ENCODE peak calls at places on chromosomes 4 and X, in ten cellular contexts. One of them, this sample, is unnamed.

GRCh38 chrX:16033336-16033735 is 90.0 kb upstream of the GRPR start:
- DNase-seq in right lobe of liver: no peak
- DNase-seq in H4: no peak
- DNase-seq in hippocampal formation: no peak
- DNase-seq in heart left ventricle: no peak
- DNase-seq in HuH-7.5: no peak
- DNase-seq in NCI-H1694: no peak
- DNase-seq in activated CD8-positive, alpha-beta memory T cell treated with anti-CD3 and anti-CD28 coated beads for 4 hours: no peak
- DNase-seq in MCF 10A: no peak
- DNase-seq in small intestine: no peak
- DNase-seq in this sample: no peak

GRCh38 chr4:109041463-109041862 is 261.0 kb downstream of the COL25A1 start:
- DNase-seq in right lobe of liver: no peak
- DNase-seq in H4: no peak
- DNase-seq in hippocampal formation: no peak
- DNase-seq in heart left ventricle: no peak
- DNase-seq in HuH-7.5: no peak
- DNase-seq in NCI-H1694: no peak
- DNase-seq in activated CD8-positive, alpha-beta memory T cell treated with anti-CD3 and anti-CD28 coated beads for 4 hours: no peak
- DNase-seq in MCF 10A: no peak
- DNase-seq in small intestine: no peak
- DNase-seq in this sample: no peak

GRCh38 chrX:85243761-85244410 is at the start of the genes SATL1 and ZNF711:
- DNase-seq in right lobe of liver: peak
- DNase-seq in H4: peak
- DNase-seq in hippocampal formation: peak
- DNase-seq in heart left ventricle: peak
- DNase-seq in HuH-7.5: no peak
- DNase-seq in NCI-H1694: peak
- DNase-seq in activated CD8-positive, alpha-beta memory T cell treated with anti-CD3 and anti-CD28 coated beads for 4 hours: no peak
- DNase-seq in MCF 10A: no peak
- DNase-seq in small intestine: peak
- DNase-seq in this sample: peak

GRCh38 chr4:87559090-87559837 is 30.1 kb upstream of the SPARCL1 start:
- DNase-seq in right lobe of liver: no peak
- DNase-seq in H4: peak
- DNase-seq in hippocampal formation: no peak
- DNase-seq in heart left ventricle: no peak
- DNase-seq in HuH-7.5: no peak
- DNase-seq in NCI-H1694: no peak
- DNase-seq in activated CD8-positive, alpha-beta memory T cell treated with anti-CD3 and anti-CD28 coated beads for 4 hours: no peak
- DNase-seq in MCF 10A: no peak
- DNase-seq in small intestine: peak
- DNase-seq in this sample: peak

GRCh38 chr4:138225477-138225876 is 16.7 kb downstream of the SLC7A11 start:
- DNase-seq in right lobe of liver: no peak
- DNase-seq in H4: no peak
- DNase-seq in hippocampal formation: no peak
- DNase-seq in heart left ventricle: no peak
- DNase-seq in HuH-7.5: no peak
- DNase-seq in NCI-H1694: no peak
- DNase-seq in activated CD8-positive, alpha-beta memory T cell treated with anti-CD3 and anti-CD28 coated beads for 4 hours: no peak
- DNase-seq in MCF 10A: no peak
- DNase-seq in small intestine: no peak
- DNase-seq in this sample: no peak

GRCh38 chrX:114519524-114519923 is 64.4 kb upstream of the HTR2C start:
- DNase-seq in right lobe of liver: no peak
- DNase-seq in H4: no peak
- DNase-seq in hippocampal formation: no peak
- DNase-seq in heart left ventricle: no peak
- DNase-seq in HuH-7.5: no peak
- DNase-seq in NCI-H1694: no peak
- DNase-seq in activated CD8-positive, alpha-beta memory T cell treated with anti-CD3 and anti-CD28 coated beads for 4 hours: no peak
- DNase-seq in MCF 10A: no peak
- DNase-seq in small intestine: no peak
- DNase-seq in this sample: no peak

GRCh38 chr4:61785766-61786165 is 585.6 kb downstream of the ADGRL3 start:
- DNase-seq in right lobe of liver: no peak
- DNase-seq in H4: no peak
- DNase-seq in hippocampal formation: no peak
- DNase-seq in heart left ventricle: no peak
- DNase-seq in HuH-7.5: no peak
- DNase-seq in NCI-H1694: no peak
- DNase-seq in activated CD8-positive, alpha-beta memory T cell treated with anti-CD3 and anti-CD28 coated beads for 4 hours: no peak
- DNase-seq in MCF 10A: no peak
- DNase-seq in small intestine: no peak
- DNase-seq in this sample: no peak

GRCh38 chrX:155052738-155053498 is 18.0 kb downstream of the CMC4 start:
- DNase-seq in right lobe of liver: peak
- DNase-seq in H4: no peak
- DNase-seq in hippocampal formation: no peak
- DNase-seq in heart left ventricle: no peak
- DNase-seq in HuH-7.5: no peak
- DNase-seq in NCI-H1694: no peak
- DNase-seq in activated CD8-positive, alpha-beta memory T cell treated with anti-CD3 and anti-CD28 coated beads for 4 hours: no peak
- DNase-seq in MCF 10A: no peak
- DNase-seq in small intestine: no peak
- DNase-seq in this sample: no peak

GRCh38 chr4:155566241-155566823 is 100.3 kb upstream of the GUCY1A1 start:
- DNase-seq in right lobe of liver: no peak
- DNase-seq in H4: no peak
- DNase-seq in hippocampal formation: no peak
- DNase-seq in heart left ventricle: no peak
- DNase-seq in HuH-7.5: no peak
- DNase-seq in NCI-H1694: no peak
- DNase-seq in activated CD8-positive, alpha-beta memory T cell treated with anti-CD3 and anti-CD28 coated beads for 4 hours: no peak
- DNase-seq in MCF 10A: peak
- DNase-seq in small intestine: no peak
- DNase-seq in this sample: no peak

GRCh38 chrX:155666741-155667140 is 54.0 kb upstream of the TMLHE start:
- DNase-seq in right lobe of liver: no peak
- DNase-seq in H4: no peak
- DNase-seq in hippocampal formation: no peak
- DNase-seq in heart left ventricle: no peak
- DNase-seq in HuH-7.5: no peak
- DNase-seq in NCI-H1694: no peak
- DNase-seq in activated CD8-positive, alpha-beta memory T cell treated with anti-CD3 and anti-CD28 coated beads for 4 hours: no peak
- DNase-seq in MCF 10A: no peak
- DNase-seq in small intestine: no peak
- DNase-seq in this sample: no peak

GRCh38 chr4:57492479-57492878 is 382.3 kb upstream of the IGFBP7 start:
- DNase-seq in right lobe of liver: no peak
- DNase-seq in H4: no peak
- DNase-seq in hippocampal formation: no peak
- DNase-seq in heart left ventricle: peak
- DNase-seq in HuH-7.5: no peak
- DNase-seq in NCI-H1694: no peak
- DNase-seq in activated CD8-positive, alpha-beta memory T cell treated with anti-CD3 and anti-CD28 coated beads for 4 hours: no peak
- DNase-seq in MCF 10A: no peak
- DNase-seq in small intestine: no peak
- DNase-seq in this sample: no peak

GRCh38 chr4:101356928-101357327 is 9.6 kb upstream of the PPP3CA start:
- DNase-seq in right lobe of liver: peak
- DNase-seq in H4: peak
- DNase-seq in hippocampal formation: no peak
- DNase-seq in heart left ventricle: no peak
- DNase-seq in HuH-7.5: no peak
- DNase-seq in NCI-H1694: no peak
- DNase-seq in activated CD8-positive, alpha-beta memory T cell treated with anti-CD3 and anti-CD28 coated beads for 4 hours: no peak
- DNase-seq in MCF 10A: peak
- DNase-seq in small intestine: peak
- DNase-seq in this sample: peak

GRCh38 chr4:94892051-94892450 is 134.3 kb downstream of the BMPR1B start:
- DNase-seq in right lobe of liver: no peak
- DNase-seq in H4: peak
- DNase-seq in hippocampal formation: no peak
- DNase-seq in heart left ventricle: no peak
- DNase-seq in HuH-7.5: no peak
- DNase-seq in NCI-H1694: no peak
- DNase-seq in activated CD8-positive, alpha-beta memory T cell treated with anti-CD3 and anti-CD28 coated beads for 4 hours: no peak
- DNase-seq in MCF 10A: peak
- DNase-seq in small intestine: no peak
- DNase-seq in this sample: peak

GRCh38 chrX:24682739-24683432 is 10.8 kb upstream of the POLA1 start:
- DNase-seq in right lobe of liver: no peak
- DNase-seq in H4: no peak
- DNase-seq in hippocampal formation: no peak
- DNase-seq in heart left ventricle: no peak
- DNase-seq in HuH-7.5: no peak
- DNase-seq in NCI-H1694: no peak
- DNase-seq in activated CD8-positive, alpha-beta memory T cell treated with anti-CD3 and anti-CD28 coated beads for 4 hours: no peak
- DNase-seq in MCF 10A: no peak
- DNase-seq in small intestine: no peak
- DNase-seq in this sample: no peak

GRCh38 chrX:23904096-23904495 is 3.6 kb downstream of the APOO start:
- DNase-seq in right lobe of liver: no peak
- DNase-seq in H4: no peak
- DNase-seq in hippocampal formation: no peak
- DNase-seq in heart left ventricle: no peak
- DNase-seq in HuH-7.5: no peak
- DNase-seq in NCI-H1694: no peak
- DNase-seq in activated CD8-positive, alpha-beta memory T cell treated with anti-CD3 and anti-CD28 coated beads for 4 hours: no peak
- DNase-seq in MCF 10A: no peak
- DNase-seq in small intestine: no peak
- DNase-seq in this sample: peak

GRCh38 chr4:78165758-78166157 is 108.6 kb downstream of the FRAS1 start:
- DNase-seq in right lobe of liver: no peak
- DNase-seq in H4: no peak
- DNase-seq in hippocampal formation: no peak
- DNase-seq in heart left ventricle: no peak
- DNase-seq in HuH-7.5: no peak
- DNase-seq in NCI-H1694: no peak
- DNase-seq in activated CD8-positive, alpha-beta memory T cell treated with anti-CD3 and anti-CD28 coated beads for 4 hours: no peak
- DNase-seq in MCF 10A: no peak
- DNase-seq in small intestine: no peak
- DNase-seq in this sample: no peak

GRCh38 chrX:95539041-95539440 is 1145.6 kb upstream of the DIAPH2 start:
- DNase-seq in right lobe of liver: no peak
- DNase-seq in H4: peak
- DNase-seq in hippocampal formation: no peak
- DNase-seq in heart left ventricle: no peak
- DNase-seq in HuH-7.5: no peak
- DNase-seq in NCI-H1694: no peak
- DNase-seq in activated CD8-positive, alpha-beta memory T cell treated with anti-CD3 and anti-CD28 coated beads for 4 hours: no peak
- DNase-seq in MCF 10A: no peak
- DNase-seq in small intestine: no peak
- DNase-seq in this sample: no peak

GRCh38 chrX:27222661-27223060 is 240.5 kb downstream of the PPP4R3C start:
- DNase-seq in right lobe of liver: no peak
- DNase-seq in H4: no peak
- DNase-seq in hippocampal formation: no peak
- DNase-seq in heart left ventricle: no peak
- DNase-seq in HuH-7.5: no peak
- DNase-seq in NCI-H1694: no peak
- DNase-seq in activated CD8-positive, alpha-beta memory T cell treated with anti-CD3 and anti-CD28 coated beads for 4 hours: no peak
- DNase-seq in MCF 10A: no peak
- DNase-seq in small intestine: no peak
- DNase-seq in this sample: no peak

GRCh38 chrX:74450803-74451449 is 29.6 kb downstream of the SLC16A2 start:
- DNase-seq in right lobe of liver: no peak
- DNase-seq in H4: peak
- DNase-seq in hippocampal formation: no peak
- DNase-seq in heart left ventricle: no peak
- DNase-seq in HuH-7.5: no peak
- DNase-seq in NCI-H1694: no peak
- DNase-seq in activated CD8-positive, alpha-beta memory T cell treated with anti-CD3 and anti-CD28 coated beads for 4 hours: no peak
- DNase-seq in MCF 10A: peak
- DNase-seq in small intestine: no peak
- DNase-seq in this sample: no peak

GRCh38 chr4:98608343-98608742 is 50.1 kb downstream of the TSPAN5 start:
- DNase-seq in right lobe of liver: no peak
- DNase-seq in H4: no peak
- DNase-seq in hippocampal formation: no peak
- DNase-seq in heart left ventricle: no peak
- DNase-seq in HuH-7.5: no peak
- DNase-seq in NCI-H1694: no peak
- DNase-seq in activated CD8-positive, alpha-beta memory T cell treated with anti-CD3 and anti-CD28 coated beads for 4 hours: no peak
- DNase-seq in MCF 10A: no peak
- DNase-seq in small intestine: no peak
- DNase-seq in this sample: no peak

GRCh38 chr4:34309356-34309900 is 1934.9 kb downstream of the ARAP2 start:
- DNase-seq in right lobe of liver: no peak
- DNase-seq in H4: no peak
- DNase-seq in hippocampal formation: no peak
- DNase-seq in heart left ventricle: no peak
- DNase-seq in HuH-7.5: no peak
- DNase-seq in NCI-H1694: no peak
- DNase-seq in activated CD8-positive, alpha-beta memory T cell treated with anti-CD3 and anti-CD28 coated beads for 4 hours: no peak
- DNase-seq in MCF 10A: no peak
- DNase-seq in small intestine: no peak
- DNase-seq in this sample: no peak

GRCh38 chr4:107951551-107951950 is 20.2 kb downstream of the CYP2U1 start:
- DNase-seq in right lobe of liver: no peak
- DNase-seq in H4: no peak
- DNase-seq in hippocampal formation: no peak
- DNase-seq in heart left ventricle: no peak
- DNase-seq in HuH-7.5: no peak
- DNase-seq in NCI-H1694: no peak
- DNase-seq in activated CD8-positive, alpha-beta memory T cell treated with anti-CD3 and anti-CD28 coated beads for 4 hours: no peak
- DNase-seq in MCF 10A: no peak
- DNase-seq in small intestine: no peak
- DNase-seq in this sample: no peak

GRCh38 chr4:48970471-48970921 is 15.6 kb upstream of the CWH43 start:
- DNase-seq in right lobe of liver: no peak
- DNase-seq in H4: peak
- DNase-seq in hippocampal formation: no peak
- DNase-seq in heart left ventricle: no peak
- DNase-seq in HuH-7.5: no peak
- DNase-seq in NCI-H1694: no peak
- DNase-seq in activated CD8-positive, alpha-beta memory T cell treated with anti-CD3 and anti-CD28 coated beads for 4 hours: no peak
- DNase-seq in MCF 10A: peak
- DNase-seq in small intestine: no peak
- DNase-seq in this sample: peak

GRCh38 chr4:137531121-137531520 is 1.2 kb downstream of the PCDH18 start:
- DNase-seq in right lobe of liver: no peak
- DNase-seq in H4: peak
- DNase-seq in hippocampal formation: peak
- DNase-seq in heart left ventricle: no peak
- DNase-seq in HuH-7.5: no peak
- DNase-seq in NCI-H1694: no peak
- DNase-seq in activated CD8-positive, alpha-beta memory T cell treated with anti-CD3 and anti-CD28 coated beads for 4 hours: no peak
- DNase-seq in MCF 10A: no peak
- DNase-seq in small intestine: no peak
- DNase-seq in this sample: no peak

GRCh38 chrX:134949271-134949670 is 41.5 kb upstream of the SMIM10 start:
- DNase-seq in right lobe of liver: no peak
- DNase-seq in H4: peak
- DNase-seq in hippocampal formation: no peak
- DNase-seq in heart left ventricle: no peak
- DNase-seq in HuH-7.5: no peak
- DNase-seq in NCI-H1694: no peak
- DNase-seq in activated CD8-positive, alpha-beta memory T cell treated with anti-CD3 and anti-CD28 coated beads for 4 hours: no peak
- DNase-seq in MCF 10A: no peak
- DNase-seq in small intestine: no peak
- DNase-seq in this sample: peak

GRCh38 chr4:143286733-143287570 is 49.7 kb upstream of the GAB1 start:
- DNase-seq in right lobe of liver: no peak
- DNase-seq in H4: no peak
- DNase-seq in hippocampal formation: no peak
- DNase-seq in heart left ventricle: no peak
- DNase-seq in HuH-7.5: no peak
- DNase-seq in NCI-H1694: no peak
- DNase-seq in activated CD8-positive, alpha-beta memory T cell treated with anti-CD3 and anti-CD28 coated beads for 4 hours: no peak
- DNase-seq in MCF 10A: peak
- DNase-seq in small intestine: no peak
- DNase-seq in this sample: no peak

GRCh38 chr4:184349283-184350039 is 124.9 kb downstream of the IRF2 start:
- DNase-seq in right lobe of liver: peak
- DNase-seq in H4: no peak
- DNase-seq in hippocampal formation: no peak
- DNase-seq in heart left ventricle: peak
- DNase-seq in HuH-7.5: no peak
- DNase-seq in NCI-H1694: no peak
- DNase-seq in activated CD8-positive, alpha-beta memory T cell treated with anti-CD3 and anti-CD28 coated beads for 4 hours: no peak
- DNase-seq in MCF 10A: no peak
- DNase-seq in small intestine: peak
- DNase-seq in this sample: no peak

GRCh38 chr4:7384003-7384928 is 50.5 kb downstream of the PSAPL1 start:
- DNase-seq in right lobe of liver: peak
- DNase-seq in H4: no peak
- DNase-seq in hippocampal formation: no peak
- DNase-seq in heart left ventricle: no peak
- DNase-seq in HuH-7.5: peak
- DNase-seq in NCI-H1694: no peak
- DNase-seq in activated CD8-positive, alpha-beta memory T cell treated with anti-CD3 and anti-CD28 coated beads for 4 hours: no peak
- DNase-seq in MCF 10A: no peak
- DNase-seq in small intestine: no peak
- DNase-seq in this sample: no peak

This sample was measured in DMS53.